ENCODE peak calls at places on chromosomes 1 and 21, in six cellular contexts. F is IMR-90, I is K562, D is HCT116, O is GM12878, C is heart left ventricle. Z is an unnamed sample.

GRCh38 chr1:93701619-93702018 is 20.0 kb upstream of the BCAR3 start:
- ATAC-seq in F (peak), I (no peak), D (peak), O (peak), C (no peak), Z (peak)

GRCh38 chr1:216670118-216670870 is 52.9 kb downstream of the ESRRG start:
- ATAC-seq in F (peak), I (no peak), D (no peak), O (no peak), C (no peak), Z (no peak)

GRCh38 chr1:244062136-244062535 is 11.1 kb downstream of the ZBTB18 start:
- ATAC-seq in F (no peak), I (no peak), D (no peak), O (no peak), C (no peak), Z (no peak)

GRCh38 chr1:158329807-158330206 is 1.5 kb downstream of the CD1B start:
- ATAC-seq in F (no peak), I (no peak), D (peak), O (peak), C (no peak), Z (no peak)

GRCh38 chr1:241944300-241944699 is 13.3 kb upstream of the BECN2 start:
- ATAC-seq in F (no peak), I (peak), D (peak), O (no peak), C (no peak), Z (no peak)

GRCh38 chr1:115829023-115829674 is 11.8 kb downstream of the NHLH2 start:
- ATAC-seq in F (peak), I (peak), D (peak), O (no peak), C (no peak), Z (peak)

GRCh38 chr1:3298197-3298596 is 156.3 kb upstream of the ARHGEF16 start:
- ATAC-seq in F (no peak), I (no peak), D (no peak), O (no peak), C (no peak), Z (no peak)

GRCh38 chr1:243409284-243409683 is 153.4 kb downstream of the SDCCAG8 start:
- ATAC-seq in F (no peak), I (peak), D (no peak), O (peak), C (no peak), Z (no peak)

GRCh38 chr21:17783816-17784598 is 35.1 kb downstream of the C21orf91 start:
- ATAC-seq in F (no peak), I (no peak), D (no peak), O (peak), C (no peak), Z (no peak)

DNA sequence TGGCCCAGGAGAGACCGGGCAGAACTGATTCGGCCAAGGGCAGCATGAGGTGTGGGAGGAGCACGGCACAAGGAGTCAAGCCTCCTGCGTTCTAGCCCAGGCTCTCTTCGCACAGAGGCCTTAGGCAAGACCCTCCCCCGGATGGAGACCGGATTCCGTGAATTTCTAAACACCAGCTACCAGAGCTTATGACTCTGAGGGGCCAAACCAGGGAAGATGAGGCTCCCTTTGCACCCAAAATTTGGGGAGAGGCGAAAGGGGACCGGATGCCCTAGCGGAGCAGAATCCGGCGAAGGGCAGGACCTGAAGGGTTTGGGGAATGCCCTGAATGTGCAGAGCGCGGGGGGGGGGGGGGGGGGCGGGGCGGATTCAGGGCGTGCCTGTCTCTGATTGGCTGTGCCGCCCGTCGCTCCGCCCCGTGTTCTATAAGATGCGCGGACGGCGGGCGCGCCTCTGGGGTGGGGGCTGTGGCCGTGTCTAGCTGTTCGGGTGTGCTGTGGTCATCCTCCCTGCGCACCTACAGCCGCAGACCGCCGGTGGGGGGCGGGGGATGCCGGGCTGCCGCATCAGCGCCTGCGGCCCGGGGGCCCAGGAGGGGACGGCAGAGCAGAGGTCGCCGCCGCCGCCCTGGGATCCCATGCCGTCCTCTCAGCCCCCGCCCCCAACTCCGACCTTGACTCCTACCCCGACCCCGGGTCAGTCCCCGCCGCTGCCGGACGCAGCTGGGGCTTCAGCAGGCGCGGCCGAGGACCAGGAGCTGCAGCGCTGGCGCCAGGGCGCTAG is at the start of gene TRNP1:
- ATAC-seq in F (peak), I (peak), D (peak), O (peak), C (peak), Z (peak)
- TF ChIP-seq POLR2A in F (peak), I (peak), D (peak), O (peak), C (peak), Z (peak)

GRCh38 chr1:96962807-96963206 is 241.2 kb downstream of the PTBP2 start:
- ATAC-seq in F (no peak), I (no peak), D (no peak), O (no peak), C (no peak), Z (no peak)

GRCh38 chr1:96967311-96967710 is 245.7 kb downstream of the PTBP2 start:
- ATAC-seq in F (no peak), I (no peak), D (no peak), O (no peak), C (no peak), Z (no peak)

GRCh38 chr1:96966536-96967138 is 245.1 kb downstream of the PTBP2 start:
- ATAC-seq in F (peak), I (peak), D (peak), O (peak), C (peak), Z (peak)

GRCh38 chr1:96968582-96969378 is 247.2 kb downstream of the PTBP2 start:
- ATAC-seq in F (peak), I (no peak), D (no peak), O (no peak), C (no peak), Z (peak)

DNA sequence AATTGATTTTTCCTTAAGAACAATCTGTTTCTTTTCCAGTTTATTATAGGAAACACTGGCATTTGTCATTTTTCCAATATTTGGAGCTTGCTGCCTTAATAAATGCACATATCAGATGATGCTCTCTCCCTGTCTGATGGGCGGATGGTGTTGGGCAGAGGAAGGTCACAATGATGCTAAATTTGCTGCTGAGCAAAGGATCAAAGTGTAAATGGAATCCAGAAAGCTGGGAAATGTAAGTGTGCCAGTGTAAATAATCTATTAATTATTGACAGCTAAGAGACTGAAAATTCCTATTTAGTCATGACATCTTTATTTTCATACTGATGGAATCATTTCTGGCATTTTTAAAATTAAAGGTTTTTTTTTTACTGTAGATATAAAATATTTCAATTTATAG is 243.2 kb downstream of the PTBP2 start:
- ATAC-seq in F (no peak), I (no peak), D (no peak), O (no peak), C (no peak), Z (no peak)
- TF ChIP-seq CTCF in F (no peak), I (no peak), D (no peak), O (no peak), C (no peak), Z (no peak)

GRCh38 chr1:54221113-54221834 is 21.3 kb downstream of the MRPL37 start:
- ATAC-seq in F (no peak), I (no peak), D (no peak), O (peak), C (no peak), Z (no peak)

GRCh38 chr1:54219688-54220003 is 19.7 kb downstream of the MRPL37 start:
- ATAC-seq in F (peak), I (no peak), D (no peak), O (no peak), C (no peak), Z (no peak)

GRCh38 chr1:54221867-54222484 is 22.0 kb downstream of the MRPL37 start:
- ATAC-seq in F (no peak), I (peak), D (peak), O (no peak), C (no peak), Z (no peak)

GRCh38 chr1:54220004-54220811 is 20.2 kb downstream of the MRPL37 start:
- ATAC-seq in F (peak), I (peak), D (no peak), O (no peak), C (peak), Z (peak)

GRCh38 chr1:54218883-54219687 is 19.1 kb downstream of the MRPL37 start:
- ATAC-seq in F (peak), I (no peak), D (no peak), O (no peak), C (no peak), Z (no peak)
- TF ChIP-seq POLR2A in F (no peak), I (peak), D (no peak), O (no peak), C (no peak), Z (no peak)

GRCh38 chr1:152879559-152880198 is 1.6 kb downstream of the SMCP start:
- ATAC-seq in F (no peak), I (no peak), D (no peak), O (no peak), C (no peak), Z (no peak)

GRCh38 chr1:152878042-152878441 is at the start of gene SMCP:
- ATAC-seq in F (no peak), I (no peak), D (peak), O (no peak), C (no peak), Z (no peak)

GRCh38 chr1:152880316-152880715 is 2.2 kb downstream of the SMCP start:
- ATAC-seq in F (no peak), I (no peak), D (no peak), O (peak), C (no peak), Z (no peak)

GRCh38 chr1:152884085-152884484 is 6.0 kb downstream of the SMCP start:
- ATAC-seq in F (no peak), I (no peak), D (no peak), O (peak), C (no peak), Z (no peak)

DNA sequence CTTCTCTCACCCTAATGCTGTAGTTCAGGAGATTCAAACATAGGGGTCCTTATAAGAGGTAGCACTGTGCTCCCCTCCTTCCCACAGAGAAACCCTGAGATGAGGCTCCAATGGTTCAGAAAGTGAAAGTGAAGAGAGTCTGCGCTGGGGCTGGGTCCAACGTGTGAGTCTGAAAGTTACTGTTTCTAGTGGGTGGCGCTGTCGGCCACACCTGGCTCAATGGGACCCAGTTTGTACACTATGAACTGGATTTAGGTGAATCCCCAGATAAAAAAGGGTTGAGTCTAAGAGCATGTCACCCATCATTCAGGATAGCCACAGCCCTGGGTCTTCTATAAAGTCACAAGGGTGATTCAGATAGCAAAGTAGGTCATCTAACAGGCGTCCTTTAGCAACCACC is 2.8 kb downstream of the SMCP start:
- ATAC-seq in F (no peak), I (no peak), D (no peak), O (peak), C (no peak), Z (no peak)
- TF ChIP-seq CTCF in F (no peak), I (no peak), D (no peak), O (peak), C (no peak), Z (no peak)

GRCh38 chr1:167678422-167678821 is 43.4 kb upstream of the MPZL1 start:
- ATAC-seq in F (no peak), I (peak), D (no peak), O (no peak), C (no peak), Z (no peak)

GRCh38 chr1:167675440-167675839 is 45.4 kb downstream of the RCSD1 start:
- ATAC-seq in F (no peak), I (no peak), D (no peak), O (no peak), C (no peak), Z (no peak)

GRCh38 chr1:167678838-167679237 is 42.9 kb upstream of the MPZL1 start:
- ATAC-seq in F (no peak), I (no peak), D (no peak), O (no peak), C (no peak), Z (no peak)

GRCh38 chr1:167676916-167677848 is 44.6 kb upstream of the MPZL1 start:
- ATAC-seq in F (no peak), I (no peak), D (no peak), O (peak), C (no peak), Z (no peak)

GRCh38 chr1:167676205-167676915 is 45.4 kb upstream of the MPZL1 start:
- ATAC-seq in F (no peak), I (peak), D (no peak), O (peak), C (no peak), Z (no peak)
- TF ChIP-seq POLR2A in F (no peak), I (no peak), D (no peak), O (no peak), C (no peak), Z (no peak)

GRCh38 chr1:63148825-63149645 is 173.3 kb upstream of the FOXD3 start:
- ATAC-seq in F (peak), I (peak), D (peak), O (peak), C (no peak), Z (no peak)
- TF ChIP-seq CTCF in F (peak), I (peak), D (peak), O (peak), C (peak), Z (no peak)

Z was measured in gastroesophageal sphincter.